ENCODE peak calls at places on chromosomes 1 and 21, in ten cellular contexts. A is heart left ventricle, Q is AG04450, W is fibroblast of mammary gland, S is glutamatergic neuron, U is astrocyte of the cerebellum, D is omental fat pad, I is B cell, V is body of pancreas, M is MCF 10A. J is an unnamed sample.

GRCh38 chr1:239179001-239179400 is 207.4 kb upstream of the CHRM3 start:
- DNase-seq in A (no peak), Q (no peak), W (no peak), S (no peak), U (no peak), D (no peak), I (no peak), V (no peak), M (no peak), J (no peak)

GRCh38 chr1:201223852-201224670 is 33.4 kb downstream of the IGFN1 start:
- DNase-seq in A (no peak), Q (no peak), W (no peak), S (no peak), U (no peak), D (no peak), I (no peak), V (no peak), M (no peak), J (no peak)

GRCh38 chr1:22246755-22247480 is 104.0 kb upstream of the WNT4 start:
- DNase-seq in A (no peak), Q (no peak), W (no peak), S (no peak), U (no peak), D (no peak), I (no peak), V (no peak), M (no peak), J (no peak)

GRCh38 chr21:15121655-15122120 is 56.9 kb upstream of the NRIP1 start:
- DNase-seq in A (peak; percentile 33), Q (peak; percentile 15), W (peak; percentile 71), S (no peak), U (peak; percentile 24), D (no peak), I (no peak), V (peak; percentile 80), M (no peak), J (no peak)

GRCh38 chr1:14614326-14614725 is 15.8 kb downstream of the KAZN start:
- DNase-seq in A (no peak), Q (no peak), W (no peak), S (no peak), U (no peak), D (no peak), I (no peak), V (no peak), M (no peak), J (no peak)

GRCh38 chr1:167599839-167600581 is 30.0 kb upstream of the RCSD1 start:
- DNase-seq in A (peak; percentile 57), Q (no peak), W (peak; percentile 57), S (no peak), U (peak; percentile 20), D (no peak), I (peak; percentile 50), V (peak; percentile 39), M (peak; percentile 75), J (peak; percentile 64)

GRCh38 chr1:206953126-206953525 is 6.9 kb upstream of the PIGR start:
- DNase-seq in A (no peak), Q (no peak), W (no peak), S (no peak), U (no peak), D (no peak), I (peak; percentile 23), V (peak; percentile 26), M (no peak), J (no peak)

GRCh38 chr1:178818416-178818815 is 52.5 kb downstream of the ANGPTL1 start:
- DNase-seq in A (no peak), Q (peak; percentile 7), W (peak; percentile 15), S (no peak), U (peak; percentile 11), D (no peak), I (no peak), V (no peak), M (peak; percentile 9), J (no peak)

GRCh38 chr1:200917291-200917817 is 22.7 kb downstream of the INAVA start:
- DNase-seq in A (peak; percentile 85), Q (no peak), W (no peak), S (no peak), U (no peak), D (no peak), I (no peak), V (no peak), M (peak; percentile 98), J (peak; percentile 9)

GRCh38 chr1:24021403-24022266 is 41.5 kb upstream of the SRSF10 start:
- DNase-seq in A (peak; percentile 54), Q (no peak), W (no peak), S (no peak), U (no peak), D (no peak), I (no peak), V (peak; percentile 64), M (no peak), J (no peak)

GRCh38 chr1:3170566-3171453 is 101.8 kb downstream of the PRDM16 start:
- DNase-seq in A (peak; percentile 90), Q (peak; percentile 2), W (no peak), S (no peak), U (no peak), D (no peak), I (no peak), V (peak; percentile 94), M (no peak), J (no peak)

GRCh38 chr1:191368891-191369654 is 789.2 kb upstream of the RGS18 start:
- DNase-seq in A (no peak), Q (no peak), W (no peak), S (no peak), U (no peak), D (no peak), I (no peak), V (peak; percentile 56), M (no peak), J (no peak)

GRCh38 chr1:94755675-94756074 is 64.5 kb upstream of the SLC44A3 start:
- DNase-seq in A (peak; percentile 37), Q (peak; percentile 96), W (peak; percentile 99), S (no peak), U (peak; percentile 97), D (no peak), I (no peak), V (no peak), M (peak; percentile 39), J (no peak)

GRCh38 chr1:9181990-9182783 is 52.4 kb upstream of the H6PD start:
- DNase-seq in A (peak; percentile 54), Q (no peak), W (peak; percentile 47), S (peak; percentile 55), U (no peak), D (no peak), I (no peak), V (peak; percentile 63), M (peak; percentile 63), J (peak; percentile 83)

DNA sequence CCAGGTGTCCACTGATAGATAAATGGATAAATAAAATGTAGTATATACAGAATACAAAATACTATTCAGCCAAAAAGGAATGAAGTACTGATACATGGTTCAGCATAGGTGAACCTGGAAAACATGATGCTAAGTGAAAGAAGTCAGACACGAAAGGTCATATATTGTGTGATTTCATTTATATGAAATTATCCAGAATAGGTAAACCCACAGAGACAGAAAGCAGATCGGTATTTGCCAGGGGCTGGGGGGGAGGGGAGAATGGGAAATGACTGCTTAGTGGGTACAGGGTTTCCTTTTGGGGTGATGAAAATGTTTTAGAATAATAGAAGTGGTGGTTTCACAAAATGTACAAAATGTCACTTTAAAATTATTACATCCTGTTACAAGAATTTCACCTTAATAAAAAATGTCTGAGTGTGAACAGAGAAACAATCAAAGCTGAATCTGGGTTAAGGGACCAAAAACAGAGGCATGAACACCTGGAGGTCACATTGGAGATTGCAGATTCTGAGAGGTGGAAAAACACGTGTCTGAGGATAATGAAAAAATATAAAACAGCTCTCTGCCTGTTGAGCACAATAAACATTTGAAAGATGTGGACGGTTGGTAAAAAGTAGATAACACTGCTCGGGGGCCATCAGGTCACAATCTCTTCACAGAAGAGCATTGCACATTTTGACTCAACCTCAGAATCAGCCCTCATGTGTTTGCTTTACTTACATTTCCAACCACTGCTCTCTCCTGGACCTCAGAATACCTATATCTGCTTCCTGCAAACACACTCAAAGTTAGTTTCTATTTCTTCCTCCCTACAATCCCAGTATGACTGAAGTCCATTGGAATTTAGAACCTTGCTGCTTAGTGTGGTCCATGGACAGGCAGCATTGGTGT is 3.3 kb downstream of the SLAMF6 start:
- DNase-seq in A (no peak), Q (no peak), W (no peak), S (no peak), U (no peak), D (no peak), I (no peak), V (no peak), M (peak; percentile 22), J (peak; percentile 8)
- TF ChIP-seq CTCF in A (no peak), Q (no peak), W (no peak), S (no peak), U (no peak), D (no peak), I (peak; percentile 59), V (no peak), M (no peak), J (no peak)

DNA sequence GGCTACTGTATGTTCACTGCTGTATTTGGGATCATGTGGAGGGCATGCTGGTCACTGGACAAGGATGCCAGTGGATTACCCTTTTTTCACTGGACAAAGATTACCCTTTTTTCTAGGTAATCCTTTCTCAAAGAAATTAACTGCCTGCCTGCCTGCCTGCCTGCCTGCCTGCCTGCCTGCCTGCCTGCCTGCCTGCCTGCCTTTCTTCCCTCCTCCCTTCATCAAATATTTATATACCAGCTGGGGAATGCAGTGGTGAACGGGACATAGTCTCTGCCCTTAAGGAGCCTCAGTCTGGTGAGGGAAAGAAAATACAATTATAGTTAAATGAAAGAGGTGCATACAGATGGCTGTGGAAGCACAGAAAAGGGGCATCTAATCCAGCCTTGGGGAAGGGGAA is 85.0 kb downstream of the PGM1 start:
- DNase-seq in A (no peak), Q (no peak), W (no peak), S (no peak), U (no peak), D (no peak), I (no peak), V (no peak), M (no peak), J (no peak)
- TF ChIP-seq CTCF in A (no peak), Q (no peak), W (no peak), S (no peak), U (no peak), D (no peak), I (no peak), V (no peak), M (no peak), J (no peak)

DNA sequence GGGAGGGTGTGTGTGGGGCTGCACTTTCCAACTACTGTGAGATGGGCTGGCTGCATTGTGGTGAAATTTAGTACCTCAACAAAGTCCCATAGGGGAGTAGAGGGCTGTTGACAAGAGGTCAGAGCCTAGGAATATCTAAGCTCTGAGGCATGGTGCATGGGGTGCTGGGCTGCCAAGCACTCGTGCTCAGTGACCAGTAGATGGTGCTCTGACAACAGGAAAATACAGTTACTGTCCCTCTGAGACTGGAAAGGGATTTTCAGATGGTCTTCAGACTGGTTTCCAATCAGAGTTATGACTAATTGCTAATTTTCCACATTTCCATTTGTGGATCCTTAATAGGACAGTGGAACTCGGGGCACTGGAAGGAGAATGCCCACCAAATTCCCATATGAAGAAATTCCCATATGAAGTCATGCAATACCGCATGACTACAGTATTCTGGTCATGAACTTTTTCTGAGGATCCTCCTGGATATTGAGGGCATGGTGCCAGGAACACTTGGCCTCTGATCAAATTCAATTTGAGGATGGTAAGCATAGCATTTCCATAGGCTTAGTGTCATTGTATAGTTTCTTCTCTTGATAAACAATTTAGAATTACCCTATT is 4.1 kb upstream of the CACNA1E start:
- DNase-seq in A (peak; percentile 41), Q (peak; percentile 27), W (peak; percentile 81), S (peak; percentile 58), U (peak; percentile 49), D (no peak), I (no peak), V (peak; percentile 65), M (peak; percentile 80), J (peak; percentile 83)
- TF ChIP-seq CTCF in A (peak; percentile 87), Q (peak; percentile 76), W (peak; percentile 83), S (peak; percentile 66), U (peak; percentile 86), D (no peak), I (peak; percentile 77), V (peak; percentile 70), M (peak; percentile 97), J (peak; percentile 97)

GRCh38 chr1:236124965-236125364 is 17.4 kb upstream of the GPR137B start:
- DNase-seq in A (no peak), Q (no peak), W (no peak), S (peak; percentile 5), U (no peak), D (no peak), I (no peak), V (no peak), M (no peak), J (no peak)
- TF ChIP-seq CTCF in A (no peak), Q (no peak), W (peak; percentile 4), S (no peak), U (no peak), D (no peak), I (no peak), V (no peak), M (no peak), J (no peak)

J was measured in GM20000.